ENCODE peak calls at places on chromosomes 16 and 17, in five cellular contexts. Q, G, N, T and A are unnamed samples.

GRCh38 chr17:65254166-65254565 is 117.0 kb downstream of the RGS9 start:
- DNase-seq in Q (no peak), N (no peak), G (no peak), T (no peak), A (no peak)

GRCh38 chr16:67966549-67967182 is 1.8 kb downstream of the SLC12A4 start:
- DNase-seq in Q (no peak), T (no peak), N (no peak), G (no peak), A (no peak)

GRCh38 chr16:31441956-31442355 is 633 bp downstream of the ZNF843 start:
- DNase-seq in G (no peak), T (no peak), N (no peak), Q (no peak), A (no peak)

GRCh38 chr17:22514315-22514714 is 822.0 kb downstream of the KCNJ18 start:
- DNase-seq in N (no peak), T (no peak), Q (no peak), G (no peak), A (no peak)

GRCh38 chr16:30760160-30760559 is 1.7 kb downstream of the CFAP119 start:
- DNase-seq in N (no peak), Q (no peak), G (no peak), T (no peak), A (no peak)

GRCh38 chr17:74237321-74237720 is 23.9 kb downstream of the TTYH2 start:
- DNase-seq in N (no peak), Q (no peak), T (no peak), G (no peak), A (no peak)

GRCh38 chr17:64327201-64327930 is 63.3 kb downstream of the PECAM1 start:
- DNase-seq in G (no peak), N (no peak), T (no peak), Q (no peak), A (no peak)

GRCh38 chr17:17036520-17036998 is 5.7 kb upstream of the MPRIP start:
- DNase-seq in Q (no peak), N (no peak), G (no peak), T (no peak), A (no peak)

GRCh38 chr16:20897253-20897896 is 2.8 kb downstream of the DCUN1D3 start:
- DNase-seq in T (peak), G (no peak), Q (no peak), N (no peak), A (no peak)

GRCh38 chr17:8289103-8289397 is 580 bp downstream of the RANGRF start:
- DNase-seq in Q (no peak), T (peak), N (no peak), G (no peak), A (no peak)

GRCh38 chr17:79986441-79987186 is 49.1 kb downstream of the TBC1D16 start:
- DNase-seq in G (no peak), N (no peak), Q (no peak), T (peak), A (no peak)

GRCh38 chr17:79840204-79840988 is 1.2 kb upstream of the CBX4 start:
- DNase-seq in T (no peak), G (no peak), N (no peak), Q (no peak), A (no peak)

GRCh38 chr16:74455213-74455612 is 33.9 kb upstream of the CLEC18B start:
- DNase-seq in Q (no peak), T (peak), N (no peak), G (no peak), A (no peak)

GRCh38 chr17:69320210-69320907 is 6.6 kb downstream of the ABCA5 start:
- DNase-seq in G (no peak), Q (no peak), T (no peak), N (no peak), A (no peak)